ENCODE peak calls at places on chromosome 4, in four cellular contexts. H is A549, J is GM12878, Q is HepG2. F is an unnamed sample.

GRCh38 chr4:184792334-184792733 is 33.4 kb downstream of the ACSL1 start:
- DNase-seq in H (no peak), J (no peak), Q (no peak), F (no peak)

GRCh38 chr4:168955674-168956073 is 54.4 kb downstream of the CBR4 start:
- DNase-seq in H (no peak), J (no peak), Q (no peak), F (no peak)

GRCh38 chr4:47577779-47578553 is 92.9 kb downstream of the ATP10D start:
- DNase-seq in H (no peak), J (no peak), Q (no peak), F (no peak)

GRCh38 chr4:6071959-6072720 is 53.9 kb upstream of the C4orf50 start:
- DNase-seq in H (no peak), J (no peak), Q (no peak), F (no peak)

GRCh38 chr4:154608555-154609252 is 3.8 kb downstream of the FGG start:
- DNase-seq in H (no peak), J (no peak), Q (no peak), F (no peak)

GRCh38 chr4:158754385-158755180 is 14.2 kb upstream of the FNIP2 start:
- DNase-seq in H (no peak), J (no peak), Q (no peak), F (no peak)

GRCh38 chr4:2340272-2341061 is 78.0 kb downstream of the ZFYVE28 start:
- DNase-seq in H (no peak), J (no peak), Q (no peak), F (no peak)

GRCh38 chr4:54541426-54542118 is 116.2 kb upstream of the KIT start:
- DNase-seq in H (no peak), J (no peak), Q (no peak), F (peak)

GRCh38 chr4:177596035-177596434 is 153.8 kb upstream of the AGA start:
- DNase-seq in H (peak), J (no peak), Q (peak), F (peak)

GRCh38 chr4:53281438-53281837 is 84.4 kb downstream of the SCFD2 start:
- DNase-seq in H (no peak), J (no peak), Q (no peak), F (no peak)

GRCh38 chr4:41120297-41121217 is 93.8 kb downstream of the APBB2 start:
- DNase-seq in H (no peak), J (no peak), Q (no peak), F (no peak)

GRCh38 chr4:141352775-141353544 is 132.3 kb downstream of the ZNF330 start:
- DNase-seq in H (no peak), J (no peak), Q (no peak), F (no peak)

GRCh38 chr4:97656034-97656720 is 487.1 kb downstream of the STPG2 start:
- DNase-seq in H (peak), J (no peak), Q (no peak), F (no peak)

GRCh38 chr4:47915378-47915777 is 995 bp upstream of the NFXL1 start:
- DNase-seq in H (no peak), J (no peak), Q (no peak), F (no peak)

GRCh38 chr4:144658908-144659307 is 13.0 kb downstream of the HHIP start:
- DNase-seq in H (no peak), J (no peak), Q (no peak), F (no peak)

GRCh38 chr4:87037921-87038320 is 103.1 kb downstream of the AFF1 start:
- DNase-seq in H (no peak), J (no peak), Q (no peak), F (no peak)

GRCh38 chr4:138665851-138666250 is 349.7 kb upstream of the NOCT start:
- DNase-seq in H (no peak), J (no peak), Q (no peak), F (no peak)

GRCh38 chr4:46993075-46994006 is at the start of gene GABRA4:
- DNase-seq in H (no peak), J (no peak), Q (no peak), F (no peak)

GRCh38 chr4:38210396-38211114 is 250.4 kb downstream of the PTTG2 start:
- DNase-seq in H (no peak), J (no peak), Q (no peak), F (no peak)

GRCh38 chr4:153755186-153755585 is 4.6 kb downstream of the RNF175 start:
- DNase-seq in H (no peak), J (no peak), Q (no peak), F (no peak)

GRCh38 chr4:150385606-150386005 is 196.3 kb upstream of the MAB21L2 start:
- DNase-seq in H (no peak), J (no peak), Q (no peak), F (peak)

GRCh38 chr4:150289198-150289597 is 211.0 kb downstream of the DCLK2 start:
- DNase-seq in H (no peak), J (no peak), Q (peak), F (no peak)

GRCh38 chr4:169659736-169660670 is 39.6 kb downstream of the CLCN3 start:
- DNase-seq in H (peak), J (peak), Q (peak), F (peak)

GRCh38 chr4:1721666-1722550 is 587 bp downstream of the TACC3 start:
- DNase-seq in H (no peak), J (no peak), Q (no peak), F (peak)

GRCh38 chr4:95606739-95607138 is 58.0 kb upstream of the UNC5C start:
- DNase-seq in H (no peak), J (no peak), Q (no peak), F (no peak)

GRCh38 chr4:124640037-124640730 is 72.3 kb downstream of the ANKRD50 start:
- DNase-seq in H (peak), J (no peak), Q (no peak), F (no peak)

GRCh38 chr4:136831553-136831952 is 700.7 kb downstream of the PCDH18 start:
- DNase-seq in H (peak), J (no peak), Q (no peak), F (no peak)

DNA sequence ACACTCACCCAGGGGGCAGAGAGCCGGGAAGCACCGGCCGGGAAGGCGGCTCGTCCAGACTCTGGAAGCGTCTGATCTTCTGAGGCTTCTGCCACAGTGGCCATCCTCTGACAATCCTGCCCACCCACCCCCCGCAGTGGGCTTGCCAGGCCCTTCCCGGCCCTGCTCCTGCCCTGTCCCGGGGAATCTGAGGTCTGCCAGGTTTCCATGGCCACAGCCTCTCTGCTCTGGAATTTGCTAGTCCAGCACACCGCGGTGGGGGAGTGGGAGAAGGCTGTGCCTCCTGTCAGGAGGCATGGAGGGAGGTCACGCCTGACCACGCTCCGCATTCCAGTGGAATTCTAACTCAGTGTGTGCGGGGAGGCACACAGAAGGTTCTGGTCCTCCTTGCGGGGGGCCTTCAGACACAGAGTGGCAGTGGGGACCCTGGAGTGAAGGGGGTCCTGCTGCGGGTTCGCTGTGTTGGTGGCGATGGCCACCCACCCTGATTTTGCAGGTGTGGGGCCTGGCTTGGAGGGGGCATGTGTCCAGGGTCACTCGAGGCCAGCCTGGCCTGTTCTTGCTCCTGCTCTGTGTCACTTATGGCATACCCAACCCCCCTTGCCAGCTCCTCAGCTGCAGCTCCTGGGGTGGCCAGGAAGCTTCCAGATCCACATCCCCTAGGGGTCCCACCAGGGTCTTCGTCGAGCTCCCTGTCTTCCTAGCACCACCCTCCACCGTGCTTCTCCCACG is 55.6 kb upstream of the ADRA2C start:
- DNase-seq in H (no peak), J (no peak), Q (no peak), F (no peak)
- TF ChIP-seq POLR2AphosphoS2 in H (no peak), J (no peak), Q (no peak), F (no peak)

GRCh38 chr4:118894034-118894433 is 5.4 kb downstream of the SYNPO2 start:
- DNase-seq in H (no peak), J (no peak), Q (no peak), F (no peak)

GRCh38 chr4:118884716-118885115 is 3.9 kb upstream of the SYNPO2 start:
- DNase-seq in H (no peak), J (no peak), Q (no peak), F (no peak)

GRCh38 chr4:118889313-118889694 is 650 bp downstream of the SYNPO2 start:
- DNase-seq in H (no peak), J (no peak), Q (no peak), F (no peak)

GRCh38 chr4:118883861-118884260 is 4.8 kb upstream of the SYNPO2 start:
- DNase-seq in H (no peak), J (no peak), Q (no peak), F (no peak)

DNA sequence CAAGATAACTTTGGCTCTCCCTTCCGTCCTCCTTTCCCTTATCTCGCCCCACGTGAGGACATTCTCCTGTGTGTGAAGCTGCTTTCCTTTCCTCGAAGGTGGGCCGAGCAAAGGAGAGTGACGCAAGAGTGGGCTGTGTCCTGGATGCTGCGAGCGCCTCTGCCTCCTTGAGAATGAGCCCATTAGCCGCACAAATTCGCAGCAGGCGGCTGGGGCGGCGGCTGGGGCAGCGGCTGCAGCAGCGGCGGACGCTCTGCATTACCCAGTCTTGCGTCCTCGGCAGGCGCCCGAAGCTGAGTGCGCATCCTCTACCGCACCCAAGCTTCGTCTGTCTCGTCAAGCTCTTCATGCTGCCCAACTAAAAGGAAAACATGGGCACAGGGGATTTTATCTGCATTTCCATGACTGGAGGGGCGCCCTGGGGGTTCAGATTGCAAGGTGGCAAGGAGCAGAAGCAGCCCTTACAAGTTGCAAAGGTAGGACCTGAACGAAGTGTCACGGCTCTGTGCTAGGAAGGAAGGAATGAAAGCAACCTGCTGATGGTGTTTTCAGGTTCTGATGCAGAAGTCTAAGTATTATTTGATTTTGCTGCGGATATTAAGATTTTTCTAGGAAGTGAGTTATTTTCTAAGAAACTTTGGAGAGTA is at the start of gene SYNPO2:
- DNase-seq in H (peak), J (no peak), Q (no peak), F (no peak)
- TF ChIP-seq POLR2A in H (no peak), J (no peak), Q (no peak), F (no peak)

DNA sequence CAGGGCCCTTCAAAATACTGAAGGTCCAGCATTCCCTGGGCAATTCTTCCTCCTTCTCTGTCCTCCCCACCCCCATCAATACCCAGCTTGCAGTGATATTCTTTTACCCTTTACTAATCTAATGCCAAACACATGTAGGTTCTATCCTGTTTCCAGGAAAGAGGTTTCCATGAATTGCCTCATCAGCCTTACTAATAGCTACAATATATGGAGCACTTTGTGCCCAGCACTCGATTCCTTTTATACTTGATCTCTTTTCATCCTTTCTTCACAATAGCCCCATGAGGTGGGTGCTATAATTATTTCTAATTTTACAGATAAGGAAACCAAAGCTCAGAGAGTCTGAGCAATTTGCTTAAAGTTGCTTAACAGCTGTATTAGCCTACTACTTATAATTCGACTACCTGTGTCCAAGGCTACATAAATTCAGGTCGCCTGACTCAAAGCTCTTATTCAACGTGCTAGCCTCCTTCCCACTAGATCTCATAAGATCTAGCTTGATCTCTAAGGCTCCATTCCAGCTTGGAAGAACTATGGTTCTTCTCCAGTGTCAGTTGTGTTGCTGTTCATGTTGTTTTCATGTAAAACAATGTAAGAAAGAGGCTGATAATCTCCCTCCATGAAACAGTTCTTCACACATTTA is 229.6 kb upstream of the PGRMC2 start:
- DNase-seq in H (no peak), J (no peak), Q (no peak), F (peak)
- TF ChIP-seq POLR2AphosphoS2 in H (no peak), J (no peak), Q (no peak), F (no peak)

GRCh38 chr4:103292373-103292772 is 94.2 kb upstream of the CENPE start:
- DNase-seq in H (no peak), J (no peak), Q (no peak), F (no peak)

DNA sequence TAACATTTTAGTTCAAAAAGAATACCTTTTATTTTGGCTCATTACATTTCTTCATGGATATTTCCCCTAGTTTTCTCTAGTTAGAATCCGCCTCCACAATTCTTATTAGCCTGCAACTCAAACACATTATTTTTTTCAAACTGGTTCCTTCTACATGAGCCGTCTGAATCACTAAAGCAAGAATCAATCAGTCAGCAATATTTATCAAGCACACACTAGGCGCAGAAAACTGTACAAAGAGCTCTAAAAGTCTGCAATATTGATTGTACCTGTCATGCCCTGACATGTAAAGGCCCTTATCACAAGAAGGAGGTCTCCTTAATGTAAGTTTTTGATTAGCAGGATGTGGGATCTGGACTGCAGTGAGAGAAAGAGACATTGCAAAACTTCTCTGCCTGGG is 94.8 kb upstream of the CENPE start:
- DNase-seq in H (no peak), J (no peak), Q (no peak), F (no peak)
- TF ChIP-seq POLR2A in H (no peak), J (no peak), Q (no peak), F (no peak)

F was measured in K562.